ENCODE peak calls at places on chromosomes 13 and 19, in eight cellular contexts. V is PC-3, T is esophagus squamous epithelium, K is uterus, Z is lower lobe of right lung, M is heart right ventricle, F is cardiac muscle cell, J is transverse colon. Q is an unnamed sample.

GRCh38 chr19:50050406-50051223 is 24.8 kb downstream of the ZNF473 start:
- DNase-seq in M (peak; percentile 84), J (peak; percentile 81), K (peak; percentile 62), V (peak; percentile 74), F (peak; percentile 85), Z (peak; percentile 92), T (peak; percentile 11), Q (peak; percentile 85)

GRCh38 chr13:51303063-51303552 is 36.4 kb upstream of the SERPINE3 start:
- DNase-seq in Z (no peak), V (no peak), T (no peak), M (no peak), J (no peak), F (no peak), K (no peak), Q (no peak)

GRCh38 chr19:16328824-16329482 is 4.3 kb downstream of the KLF2 start:
- DNase-seq in J (no peak), K (no peak), T (no peak), F (no peak), Z (peak; percentile 48), V (no peak), M (no peak), Q (no peak)

GRCh38 chr13:47661076-47661475 is 340.0 kb downstream of the SUCLA2 start:
- DNase-seq in V (peak; percentile 72), K (no peak), T (no peak), M (no peak), Z (no peak), J (no peak), F (peak; percentile 79), Q (no peak)

GRCh38 chr19:15154002-15154612 is 46.7 kb downstream of the NOTCH3 start:
- DNase-seq in F (peak; percentile 62), V (peak; percentile 74), J (peak; percentile 38), K (no peak), T (no peak), Z (no peak), M (no peak), Q (no peak)

GRCh38 chr13:29499766-29500165 is 95.7 kb downstream of the SLC7A1 start:
- DNase-seq in Z (no peak), M (no peak), T (no peak), K (no peak), F (no peak), V (no peak), J (no peak), Q (no peak)

GRCh38 chr13:102484329-102484728 is 82.5 kb upstream of the FGF14 start:
- DNase-seq in M (no peak), V (no peak), T (no peak), K (no peak), F (no peak), J (no peak), Z (no peak), Q (no peak)

GRCh38 chr13:51818771-51819511 is 15.0 kb upstream of the DHRS12 start:
- DNase-seq in K (no peak), T (no peak), J (no peak), F (peak; percentile 62), V (no peak), Z (no peak), M (no peak), Q (no peak)

GRCh38 chr13:80341771-80342271 is 895 bp upstream of the SPRY2 start:
- DNase-seq in M (peak; percentile 64), K (peak; percentile 30), V (peak; percentile 41), T (no peak), J (peak; percentile 54), F (peak; percentile 68), Z (peak; percentile 76), Q (peak; percentile 75)

GRCh38 chr13:36412736-36413135 is 19.6 kb upstream of the CCNA1 start:
- DNase-seq in M (peak; percentile 25), T (no peak), Z (no peak), J (no peak), F (peak; percentile 44), K (peak; percentile 60), V (no peak), Q (no peak)

GRCh38 chr19:34841780-34842179 is 68.8 kb upstream of the ZNF599 start:
- DNase-seq in J (no peak), F (no peak), V (no peak), T (no peak), M (no peak), Z (no peak), K (no peak), Q (no peak)

GRCh38 chr13:62846302-62846701 is 1430.7 kb upstream of the PCDH20 start:
- DNase-seq in K (no peak), M (no peak), F (no peak), T (no peak), Z (no peak), J (no peak), V (peak; percentile 52), Q (no peak)

GRCh38 chr19:36030264-36031148 is 2.2 kb downstream of the CLIP3 start:
- DNase-seq in K (no peak), F (peak; percentile 57), M (no peak), J (no peak), Z (no peak), T (no peak), V (no peak), Q (no peak)

GRCh38 chr19:16373539-16373938 is 48.9 kb downstream of the KLF2 start:
- DNase-seq in Z (no peak), V (no peak), M (peak; percentile 48), F (peak; percentile 75), T (no peak), K (peak; percentile 73), J (no peak), Q (no peak)

GRCh38 chr13:36369268-36370107 is 23.3 kb upstream of the SPART start:
- DNase-seq in T (no peak), V (no peak), F (peak; percentile 78), M (no peak), Z (no peak), J (no peak), K (no peak), Q (no peak)

GRCh38 chr13:28273919-28274318 is 135.6 kb downstream of the PAN3 start:
- DNase-seq in Z (no peak), F (peak; percentile 3), V (no peak), J (no peak), T (no peak), M (no peak), K (no peak), Q (no peak)

GRCh38 chr19:52188822-52189744 is 769 bp upstream of the PPP2R1A start:
- DNase-seq in T (peak; percentile 100), K (no peak), Z (peak; percentile 99), F (no peak), M (no peak), J (no peak), V (no peak), Q (no peak)

GRCh38 chr13:113650275-113650674 is 7.7 kb downstream of the ATP4B start:
- DNase-seq in F (no peak), J (peak; percentile 4), V (no peak), T (no peak), Z (peak; percentile 65), M (no peak), K (peak; percentile 5), Q (no peak)

GRCh38 chr19:18049390-18049789 is 37.3 kb downstream of the IL12RB1 start:
- DNase-seq in T (no peak), Z (peak; percentile 88), M (peak; percentile 98), J (peak; percentile 57), F (peak; percentile 86), K (peak; percentile 82), V (no peak), Q (peak; percentile 77)

GRCh38 chr13:81872581-81872980 is 1531.7 kb upstream of the SPRY2 start:
- DNase-seq in F (no peak), Z (no peak), M (no peak), J (no peak), T (no peak), K (no peak), V (peak; percentile 43), Q (no peak)

GRCh38 chr13:71290963-71291937 is 575.8 kb downstream of the DACH1 start:
- DNase-seq in K (peak; percentile 26), T (no peak), J (peak; percentile 19), Z (no peak), F (peak; percentile 8), M (peak; percentile 55), V (peak; percentile 71), Q (peak; percentile 66)

GRCh38 chr19:10636304-10636972 is 11.1 kb downstream of the SLC44A2 start:
- DNase-seq in V (no peak), T (no peak), F (no peak), Z (no peak), J (no peak), M (no peak), K (no peak), Q (no peak)
- H3K4me3 ChIP-seq in V (no peak overlapping the region), T (no peak overlapping the region), F (no peak overlapping the region), Z (no peak overlapping the region), J (no peak overlapping the region), M (no peak overlapping the region), K (no peak overlapping the region), Q (no peak overlapping the region)

GRCh38 chr13:110306340-110306959 is 507 bp downstream of the COL4A1 start:
- DNase-seq in J (no peak), K (peak; percentile 62), V (no peak), M (no peak), T (no peak), F (peak; percentile 65), Z (no peak), Q (peak; percentile 67)
- H3K27ac ChIP-seq in J (peak overlapping the region; percentile 94), K (peak overlapping the region; percentile 99), V (peak overlapping the region; percentile 9), M (peak overlapping the region; percentile 97), T (peak overlapping the region; percentile 86), F (peak overlapping the region; percentile 46), Z (peak overlapping the region; percentile 93), Q (peak overlapping the region; percentile 95)

DNA sequence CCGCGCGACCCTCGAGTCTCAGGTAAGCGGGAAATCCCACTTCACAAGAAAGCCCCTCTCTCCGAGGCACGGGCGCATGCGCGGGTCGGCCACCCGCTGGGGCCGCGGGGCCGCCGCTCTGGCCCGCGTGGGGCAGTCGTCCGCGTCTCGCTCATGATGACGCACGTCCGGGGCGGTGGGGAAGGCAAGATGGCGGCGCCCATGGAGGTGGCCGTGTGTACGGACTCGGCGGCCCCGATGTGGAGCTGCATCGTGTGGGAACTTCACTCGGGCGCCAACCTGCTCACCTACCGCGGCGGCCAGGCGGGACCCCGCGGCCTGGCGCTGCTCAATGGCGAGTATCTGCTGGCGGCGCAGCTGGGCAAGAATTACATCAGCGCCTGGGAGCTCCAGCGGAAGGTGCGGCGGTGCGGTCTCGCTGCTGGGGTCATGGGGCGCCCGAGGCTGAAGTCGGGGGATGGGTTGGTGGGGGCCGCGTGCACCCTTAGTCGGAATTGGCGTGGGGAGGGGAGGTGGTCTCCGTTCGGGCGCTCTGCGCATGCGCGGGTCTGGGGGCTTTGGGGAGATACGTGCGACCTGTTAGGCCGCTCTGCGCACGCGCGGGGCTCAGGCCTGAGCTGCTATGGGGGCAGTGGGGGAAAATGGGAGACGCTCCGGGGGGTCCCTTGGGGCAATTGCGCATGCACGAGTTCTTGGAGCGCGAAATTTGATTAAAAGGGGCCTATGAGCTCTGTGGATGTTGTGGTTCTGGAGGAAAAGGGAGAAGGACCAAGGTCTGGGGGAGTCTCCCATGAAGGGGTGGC is at the start of gene WDR18:
- DNase-seq in J (peak; percentile 94), V (peak; percentile 89), Z (peak; percentile 96), T (peak; percentile 56), M (peak; percentile 94), K (peak; percentile 93), F (peak; percentile 93), Q (peak; percentile 57)
- H3K4me3 ChIP-seq in J (peak within 1 kb of the TSS; percentile 72), V (peak within 1 kb of the TSS; percentile 96), Z (peak within 1 kb of the TSS; percentile 91), T (peak within 1 kb of the TSS; percentile 94), M (peak within 1 kb of the TSS; percentile 97), K (peak within 1 kb of the TSS; percentile 100), F (peak within 1 kb of the TSS; percentile 99), Q (peak within 1 kb of the TSS; percentile 63)

GRCh38 chr19:10876459-10877240 is 5.3 kb downstream of the CARM1 start:
- DNase-seq in F (no peak), T (no peak), V (no peak), J (peak; percentile 44), M (peak; percentile 30), Z (no peak), K (no peak), Q (peak; percentile 74)
- H3K27ac ChIP-seq in F (peak overlapping the region; percentile 76), T (no peak overlapping the region), V (no peak overlapping the region), J (peak overlapping the region; percentile 53), M (peak overlapping the region; percentile 47), Z (peak overlapping the region; percentile 33), K (no peak overlapping the region), Q (peak overlapping the region; percentile 52)

Q was measured in ascending aorta.